ENCODE peak calls at places on chromosomes 3 and 15, in four cellular contexts. One of them, this sample, is unnamed.

GRCh38 chr3:123401836-123402530 is 46.9 kb downstream of the ADCY5 start:
- DNase-seq in right cardiac atrium: peak; percentile 48
- DNase-seq in brain microvascular endothelial cell: no peak
- DNase-seq in fibroblast of mammary gland: no peak
- DNase-seq in this sample: no peak

GRCh38 chr3:193510154-193510553 is 44.5 kb downstream of the ATP13A4 start:
- DNase-seq in brain microvascular endothelial cell: no peak
- DNase-seq in fibroblast of mammary gland: no peak
- DNase-seq in right cardiac atrium: no peak
- DNase-seq in this sample: no peak

GRCh38 chr15:60618206-60618605 is 139.3 kb upstream of the ICE2 start:
- DNase-seq in right cardiac atrium: no peak
- DNase-seq in fibroblast of mammary gland: no peak
- DNase-seq in brain microvascular endothelial cell: no peak
- DNase-seq in this sample: no peak

GRCh38 chr15:40388941-40389823 is 6.7 kb downstream of the KNSTRN start:
- DNase-seq in brain microvascular endothelial cell: no peak
- DNase-seq in right cardiac atrium: no peak
- DNase-seq in fibroblast of mammary gland: peak; percentile 20
- DNase-seq in this sample: no peak

GRCh38 chr3:154191520-154191919 is 70.3 kb downstream of the ARHGEF26 start:
- DNase-seq in brain microvascular endothelial cell: no peak
- DNase-seq in fibroblast of mammary gland: peak; percentile 4
- DNase-seq in right cardiac atrium: no peak
- DNase-seq in this sample: no peak

GRCh38 chr3:113985526-113985925 is 37.7 kb downstream of the ZDHHC23 start:
- DNase-seq in right cardiac atrium: no peak
- DNase-seq in fibroblast of mammary gland: no peak
- DNase-seq in brain microvascular endothelial cell: no peak
- DNase-seq in this sample: peak; percentile 16

GRCh38 chr3:33663042-33663441 is 55.0 kb downstream of the CLASP2 start:
- DNase-seq in brain microvascular endothelial cell: no peak
- DNase-seq in fibroblast of mammary gland: no peak
- DNase-seq in right cardiac atrium: no peak
- DNase-seq in this sample: no peak

GRCh38 chr3:143847787-143848631 is at the start of gene SLC9A9:
- DNase-seq in right cardiac atrium: no peak
- DNase-seq in fibroblast of mammary gland: peak; percentile 86
- DNase-seq in brain microvascular endothelial cell: peak; percentile 73
- DNase-seq in this sample: peak; percentile 63

GRCh38 chr3:51715231-51716058 is 8.6 kb downstream of the GRM2 start:
- DNase-seq in right cardiac atrium: no peak
- DNase-seq in fibroblast of mammary gland: no peak
- DNase-seq in brain microvascular endothelial cell: no peak
- DNase-seq in this sample: no peak

GRCh38 chr3:73351423-73352071 is 273.2 kb downstream of the PDZRN3 start:
- DNase-seq in right cardiac atrium: peak; percentile 25
- DNase-seq in fibroblast of mammary gland: no peak
- DNase-seq in brain microvascular endothelial cell: no peak
- DNase-seq in this sample: no peak

GRCh38 chr15:66233487-66234415 is 19.8 kb downstream of the MEGF11 start:
- DNase-seq in fibroblast of mammary gland: peak; percentile 49
- DNase-seq in right cardiac atrium: no peak
- DNase-seq in brain microvascular endothelial cell: no peak
- DNase-seq in this sample: no peak

GRCh38 chr15:29749365-29750086 is 72.7 kb downstream of the TJP1 start:
- DNase-seq in right cardiac atrium: no peak
- DNase-seq in fibroblast of mammary gland: no peak
- DNase-seq in brain microvascular endothelial cell: no peak
- DNase-seq in this sample: no peak

GRCh38 chr3:187767266-187768032 is 22.2 kb upstream of the BCL6 start:
- DNase-seq in brain microvascular endothelial cell: peak; percentile 47
- DNase-seq in fibroblast of mammary gland: peak; percentile 96
- DNase-seq in right cardiac atrium: no peak
- DNase-seq in this sample: no peak

GRCh38 chr3:22269827-22270226 is 518.8 kb upstream of the ZNF385D start:
- DNase-seq in brain microvascular endothelial cell: peak; percentile 63
- DNase-seq in right cardiac atrium: no peak
- DNase-seq in fibroblast of mammary gland: peak; percentile 65
- DNase-seq in this sample: no peak

GRCh38 chr3:112007641-112008040 is 8.9 kb downstream of the TAGLN3 start:
- DNase-seq in right cardiac atrium: peak; percentile 38
- DNase-seq in fibroblast of mammary gland: peak; percentile 62
- DNase-seq in brain microvascular endothelial cell: no peak
- DNase-seq in this sample: no peak

GRCh38 chr3:12178091-12178820 is 19.5 kb upstream of the TIMP4 start:
- DNase-seq in brain microvascular endothelial cell: peak; percentile 49
- DNase-seq in right cardiac atrium: peak; percentile 74
- DNase-seq in fibroblast of mammary gland: peak; percentile 90
- DNase-seq in this sample: no peak

GRCh38 chr15:78216276-78217229 is 17.8 kb downstream of the ACSBG1 start:
- DNase-seq in fibroblast of mammary gland: peak; percentile 20
- DNase-seq in brain microvascular endothelial cell: no peak
- DNase-seq in right cardiac atrium: peak; percentile 77
- DNase-seq in this sample: no peak

GRCh38 chr3:71423151-71423906 is 160.2 kb downstream of the FOXP1 start:
- DNase-seq in right cardiac atrium: peak; percentile 33
- DNase-seq in fibroblast of mammary gland: peak; percentile 24
- DNase-seq in brain microvascular endothelial cell: no peak
- DNase-seq in this sample: no peak

GRCh38 chr3:24058940-24059705 is 114.0 kb downstream of the NR1D2 start:
- DNase-seq in brain microvascular endothelial cell: no peak
- DNase-seq in fibroblast of mammary gland: no peak
- DNase-seq in right cardiac atrium: no peak
- DNase-seq in this sample: no peak

GRCh38 chr3:113245775-113246174 is 34.4 kb downstream of the BOC start:
- DNase-seq in right cardiac atrium: no peak
- DNase-seq in brain microvascular endothelial cell: no peak
- DNase-seq in fibroblast of mammary gland: peak; percentile 90
- DNase-seq in this sample: no peak

GRCh38 chr3:183698760-183699159 is 1.2 kb downstream of the YEATS2 start:
- DNase-seq in brain microvascular endothelial cell: no peak
- DNase-seq in fibroblast of mammary gland: peak; percentile 43
- DNase-seq in right cardiac atrium: no peak
- DNase-seq in this sample: no peak

GRCh38 chr15:39834256-39834655 is 51.6 kb upstream of the FSIP1 start:
- DNase-seq in fibroblast of mammary gland: peak; percentile 80
- DNase-seq in brain microvascular endothelial cell: no peak
- DNase-seq in right cardiac atrium: no peak
- DNase-seq in this sample: no peak

GRCh38 chr3:32956750-32957570 is 5.5 kb downstream of the CCR4 start:
- DNase-seq in fibroblast of mammary gland: no peak
- DNase-seq in right cardiac atrium: no peak
- DNase-seq in brain microvascular endothelial cell: no peak
- DNase-seq in this sample: no peak

GRCh38 chr15:67685008-67685599 is 140.2 kb upstream of the SKOR1 start:
- DNase-seq in brain microvascular endothelial cell: no peak
- DNase-seq in right cardiac atrium: no peak
- DNase-seq in fibroblast of mammary gland: peak; percentile 62
- DNase-seq in this sample: no peak

GRCh38 chr3:121648219-121648958 is 12.3 kb downstream of the HCLS1 start:
- DNase-seq in brain microvascular endothelial cell: no peak
- DNase-seq in right cardiac atrium: no peak
- DNase-seq in fibroblast of mammary gland: peak; percentile 55
- DNase-seq in this sample: no peak

GRCh38 chr3:114451051-114451451 is 157.2 kb downstream of the TIGIT start:
- DNase-seq in fibroblast of mammary gland: no peak
- DNase-seq in brain microvascular endothelial cell: no peak
- DNase-seq in right cardiac atrium: no peak
- DNase-seq in this sample: no peak

GRCh38 chr15:58469432-58470353 is 37.9 kb downstream of the LIPC start:
- DNase-seq in right cardiac atrium: peak; percentile 64
- DNase-seq in brain microvascular endothelial cell: peak; percentile 97
- DNase-seq in fibroblast of mammary gland: peak; percentile 90
- DNase-seq in this sample: no peak

GRCh38 chr15:71237456-71238188 is 122.4 kb downstream of the THSD4 start:
- DNase-seq in fibroblast of mammary gland: peak; percentile 99
- DNase-seq in right cardiac atrium: peak; percentile 86
- DNase-seq in brain microvascular endothelial cell: peak; percentile 99
- DNase-seq in this sample: no peak

GRCh38 chr3:15277861-15278260 is 54.5 kb downstream of the SH3BP5 start:
- DNase-seq in right cardiac atrium: no peak
- DNase-seq in brain microvascular endothelial cell: no peak
- DNase-seq in fibroblast of mammary gland: no peak
- DNase-seq in this sample: no peak

GRCh38 chr3:65052101-65052500 is 364.3 kb upstream of the ADAMTS9 start:
- DNase-seq in right cardiac atrium: no peak
- DNase-seq in brain microvascular endothelial cell: no peak
- DNase-seq in fibroblast of mammary gland: no peak
- DNase-seq in this sample: no peak

GRCh38 chr3:189276481-189277190 is 104.9 kb downstream of the TPRG1 start:
- DNase-seq in brain microvascular endothelial cell: peak; percentile 43
- DNase-seq in fibroblast of mammary gland: peak; percentile 87
- DNase-seq in right cardiac atrium: peak; percentile 26
- DNase-seq in this sample: no peak

GRCh38 chr15:81950841-81951414 is 94.9 kb downstream of the MEX3B start:
- DNase-seq in right cardiac atrium: no peak
- DNase-seq in brain microvascular endothelial cell: peak; percentile 63
- DNase-seq in fibroblast of mammary gland: no peak
- DNase-seq in this sample: no peak

GRCh38 chr3:10758304-10759037 is 57.6 kb upstream of the SLC6A11 start:
- DNase-seq in brain microvascular endothelial cell: peak; percentile 39
- DNase-seq in fibroblast of mammary gland: peak; percentile 65
- DNase-seq in right cardiac atrium: peak; percentile 46
- DNase-seq in this sample: peak; percentile 16

GRCh38 chr3:182793663-182794454 is 555 bp downstream of the ATP11B start:
- DNase-seq in fibroblast of mammary gland: peak; percentile 36
- DNase-seq in brain microvascular endothelial cell: peak; percentile 20
- DNase-seq in right cardiac atrium: peak; percentile 33
- DNase-seq in this sample: no peak

GRCh38 chr3:126372413-126373145 is 15.4 kb upstream of the KLF15 start:
- DNase-seq in brain microvascular endothelial cell: no peak
- DNase-seq in right cardiac atrium: no peak
- DNase-seq in fibroblast of mammary gland: no peak
- DNase-seq in this sample: no peak

GRCh38 chr3:178482981-178483380 is 53.3 kb upstream of the KCNMB2 start:
- DNase-seq in fibroblast of mammary gland: no peak
- DNase-seq in brain microvascular endothelial cell: no peak
- DNase-seq in right cardiac atrium: no peak
- DNase-seq in this sample: no peak

GRCh38 chr3:127233371-127233770 is 40.4 kb downstream of the PRR23E start:
- DNase-seq in fibroblast of mammary gland: peak; percentile 2
- DNase-seq in brain microvascular endothelial cell: no peak
- DNase-seq in right cardiac atrium: no peak
- DNase-seq in this sample: no peak

GRCh38 chr3:58025824-58026579 is 17.8 kb downstream of the FLNB start:
- DNase-seq in brain microvascular endothelial cell: peak; percentile 58
- DNase-seq in right cardiac atrium: no peak
- DNase-seq in fibroblast of mammary gland: no peak
- DNase-seq in this sample: no peak

DNA sequence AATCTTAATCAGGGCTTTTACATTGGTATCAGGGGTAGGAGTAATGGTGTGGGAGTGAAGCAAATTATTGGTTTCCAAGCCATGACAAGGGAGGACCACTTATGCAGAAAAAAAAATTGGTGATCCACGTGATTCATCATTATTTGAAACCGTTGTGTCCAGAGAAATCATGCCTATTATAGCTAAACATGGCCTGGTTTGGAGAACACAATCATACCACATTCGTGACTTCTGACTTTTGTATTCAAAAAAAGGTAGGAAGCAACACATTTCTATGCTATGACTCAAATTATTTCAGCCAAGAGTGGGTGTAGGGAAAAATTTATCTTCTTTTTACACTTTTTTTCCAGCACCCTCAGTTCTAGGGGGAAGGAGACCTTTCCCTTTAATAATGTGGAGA is 924.3 kb upstream of the GBE1 start:
- DNase-seq in brain microvascular endothelial cell: no peak
- DNase-seq in fibroblast of mammary gland: no peak
- DNase-seq in right cardiac atrium: no peak
- DNase-seq in this sample: no peak
- H3K4me3 ChIP-seq in brain microvascular endothelial cell: no peak overlapping the region
- H3K4me3 ChIP-seq in fibroblast of mammary gland: no peak overlapping the region
- H3K4me3 ChIP-seq in right cardiac atrium: no peak overlapping the region
- H3K4me3 ChIP-seq in this sample: no peak overlapping the region

DNA sequence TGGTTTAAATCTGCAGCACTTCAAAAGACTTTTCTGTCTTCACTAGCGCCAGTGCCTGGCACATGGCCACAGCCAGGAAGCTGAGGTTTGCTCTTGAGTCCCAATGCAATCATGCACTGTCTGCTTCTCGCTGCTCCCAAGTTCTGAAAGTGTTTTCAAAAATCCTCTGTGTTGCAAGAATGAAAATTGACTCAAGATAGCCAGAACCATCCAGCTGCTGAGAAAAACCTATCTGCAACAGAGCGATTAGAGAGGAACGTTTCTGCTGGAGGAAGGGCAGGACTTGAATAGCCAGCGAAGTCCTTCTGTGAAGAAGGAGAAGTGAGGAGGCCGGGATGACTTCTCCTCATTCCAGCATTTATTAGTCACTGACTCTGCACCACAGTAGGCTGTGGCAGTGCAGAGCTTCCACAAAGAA is 358.4 kb upstream of the NR2F2 start:
- DNase-seq in brain microvascular endothelial cell: peak; percentile 82
- DNase-seq in right cardiac atrium: peak; percentile 34
- DNase-seq in fibroblast of mammary gland: peak; percentile 89
- DNase-seq in this sample: no peak
- H3K4me3 ChIP-seq in brain microvascular endothelial cell: no peak overlapping the region
- H3K4me3 ChIP-seq in right cardiac atrium: no peak overlapping the region
- H3K4me3 ChIP-seq in fibroblast of mammary gland: peak overlapping the region; percentile 2
- H3K4me3 ChIP-seq in this sample: no peak overlapping the region

GRCh38 chr3:147411777-147412176 is 2.6 kb downstream of the ZIC1 start:
- DNase-seq in fibroblast of mammary gland: no peak
- DNase-seq in brain microvascular endothelial cell: no peak
- DNase-seq in right cardiac atrium: no peak
- DNase-seq in this sample: no peak
- H3K4me3 ChIP-seq in fibroblast of mammary gland: no peak overlapping the region
- H3K4me3 ChIP-seq in brain microvascular endothelial cell: peak overlapping the region; percentile 72
- H3K4me3 ChIP-seq in right cardiac atrium: peak overlapping the region; percentile 18
- H3K4me3 ChIP-seq in this sample: no peak overlapping the region

DNA sequence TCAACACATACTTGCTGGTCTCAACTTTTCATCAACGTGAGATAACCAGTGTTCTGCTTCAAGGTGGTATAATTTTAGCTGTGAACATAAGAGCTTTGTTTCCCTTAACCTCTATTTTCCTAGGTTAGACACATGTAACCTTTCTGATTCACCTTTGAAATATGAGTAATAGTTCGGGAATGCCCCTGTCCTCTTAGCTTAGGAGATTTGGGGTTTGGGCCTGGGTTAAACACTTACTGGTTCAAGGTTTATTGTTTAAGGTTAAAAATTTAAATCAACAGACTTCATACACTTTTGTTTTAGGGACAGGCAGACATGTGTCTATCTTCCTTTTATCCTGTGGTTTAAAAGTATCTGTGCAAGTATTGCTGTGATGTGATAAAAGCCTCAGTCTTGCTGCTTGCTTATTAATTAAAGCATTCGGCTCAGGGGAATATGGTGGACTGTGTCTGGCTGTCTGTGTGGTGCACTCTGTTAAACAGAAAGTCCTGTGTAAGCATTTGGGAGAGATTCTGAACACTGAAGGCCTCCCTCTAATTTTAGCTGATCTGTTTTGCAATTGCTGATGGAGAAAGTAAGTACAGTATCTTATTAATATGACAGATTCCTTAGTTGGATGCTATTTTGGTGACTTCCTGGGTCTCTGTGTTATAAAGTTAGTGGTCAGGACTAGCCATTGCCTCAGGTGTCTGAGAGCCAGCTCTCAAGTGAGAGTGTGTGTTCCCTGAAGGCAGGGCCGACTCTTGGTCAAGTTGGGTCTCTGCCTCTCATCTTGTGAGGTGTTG is 81.8 kb downstream of the USP13 start:
- DNase-seq in right cardiac atrium: no peak
- DNase-seq in brain microvascular endothelial cell: no peak
- DNase-seq in fibroblast of mammary gland: no peak
- DNase-seq in this sample: no peak
- H3K4me3 ChIP-seq in right cardiac atrium: no peak overlapping the region
- H3K4me3 ChIP-seq in brain microvascular endothelial cell: no peak overlapping the region
- H3K4me3 ChIP-seq in fibroblast of mammary gland: no peak overlapping the region
- H3K4me3 ChIP-seq in this sample: no peak overlapping the region